ENCODE peak calls at places on chromosome 7, in seven cellular contexts. One of them, this sample, is unnamed.

GRCh38 chr7:67631496-67631895 is 634.9 kb downstream of the TYW1 start:
- DNase-seq in OCI-LY7: no peak
- DNase-seq in transverse colon: no peak
- DNase-seq in fibroblast of lung: no peak
- DNase-seq in upper lobe of left lung: no peak
- DNase-seq in esophagus squamous epithelium: no peak
- DNase-seq in foreskin keratinocyte: no peak
- DNase-seq in this sample: no peak

GRCh38 chr7:31466036-31466435 is 47.9 kb upstream of the ITPRID1 start:
- DNase-seq in fibroblast of lung: no peak
- DNase-seq in esophagus squamous epithelium: no peak
- DNase-seq in transverse colon: no peak
- DNase-seq in foreskin keratinocyte: no peak
- DNase-seq in OCI-LY7: no peak
- DNase-seq in upper lobe of left lung: no peak
- DNase-seq in this sample: no peak

GRCh38 chr7:151836927-151837205 is 40.0 kb downstream of the PRKAG2 start:
- DNase-seq in transverse colon: no peak
- DNase-seq in OCI-LY7: no peak
- DNase-seq in fibroblast of lung: no peak
- DNase-seq in esophagus squamous epithelium: no peak
- DNase-seq in upper lobe of left lung: no peak
- DNase-seq in foreskin keratinocyte: no peak
- DNase-seq in this sample: no peak

GRCh38 chr7:150962743-150963399 is 15.2 kb downstream of the KCNH2 start:
- DNase-seq in esophagus squamous epithelium: no peak
- DNase-seq in OCI-LY7: peak
- DNase-seq in transverse colon: peak
- DNase-seq in foreskin keratinocyte: no peak
- DNase-seq in upper lobe of left lung: peak
- DNase-seq in fibroblast of lung: no peak
- DNase-seq in this sample: peak

GRCh38 chr7:32957326-32958045 is at the start of gene FKBP9:
- DNase-seq in OCI-LY7: no peak
- DNase-seq in foreskin keratinocyte: peak
- DNase-seq in transverse colon: peak
- DNase-seq in upper lobe of left lung: peak
- DNase-seq in esophagus squamous epithelium: no peak
- DNase-seq in fibroblast of lung: peak
- DNase-seq in this sample: peak

GRCh38 chr7:73560035-73560835 is 2.7 kb upstream of the BCL7B start:
- DNase-seq in foreskin keratinocyte: peak
- DNase-seq in upper lobe of left lung: no peak
- DNase-seq in fibroblast of lung: peak
- DNase-seq in OCI-LY7: no peak
- DNase-seq in transverse colon: no peak
- DNase-seq in esophagus squamous epithelium: no peak
- DNase-seq in this sample: peak

GRCh38 chr7:55309040-55309991 is 55.8 kb upstream of the LANCL2 start:
- DNase-seq in transverse colon: peak
- DNase-seq in OCI-LY7: no peak
- DNase-seq in upper lobe of left lung: no peak
- DNase-seq in fibroblast of lung: peak
- DNase-seq in foreskin keratinocyte: no peak
- DNase-seq in esophagus squamous epithelium: no peak
- DNase-seq in this sample: no peak

GRCh38 chr7:137754076-137754851 is 92.5 kb downstream of the DGKI start:
- DNase-seq in foreskin keratinocyte: no peak
- DNase-seq in esophagus squamous epithelium: no peak
- DNase-seq in OCI-LY7: no peak
- DNase-seq in fibroblast of lung: peak
- DNase-seq in upper lobe of left lung: no peak
- DNase-seq in transverse colon: no peak
- DNase-seq in this sample: no peak

GRCh38 chr7:91407942-91408341 is 143.7 kb downstream of the FZD1 start:
- DNase-seq in upper lobe of left lung: no peak
- DNase-seq in fibroblast of lung: no peak
- DNase-seq in esophagus squamous epithelium: no peak
- DNase-seq in foreskin keratinocyte: no peak
- DNase-seq in transverse colon: no peak
- DNase-seq in OCI-LY7: no peak
- DNase-seq in this sample: no peak

GRCh38 chr7:29299986-29300609 is 105.5 kb downstream of the CHN2 start:
- DNase-seq in esophagus squamous epithelium: no peak
- DNase-seq in transverse colon: no peak
- DNase-seq in OCI-LY7: no peak
- DNase-seq in upper lobe of left lung: no peak
- DNase-seq in fibroblast of lung: peak
- DNase-seq in foreskin keratinocyte: no peak
- DNase-seq in this sample: peak

GRCh38 chr7:33789871-33790270 is 115.5 kb upstream of the BMPER start:
- DNase-seq in foreskin keratinocyte: no peak
- DNase-seq in upper lobe of left lung: no peak
- DNase-seq in OCI-LY7: no peak
- DNase-seq in fibroblast of lung: peak
- DNase-seq in transverse colon: no peak
- DNase-seq in esophagus squamous epithelium: no peak
- DNase-seq in this sample: no peak

GRCh38 chr7:55649238-55649637 is 76.9 kb upstream of the VOPP1 start:
- DNase-seq in OCI-LY7: no peak
- DNase-seq in transverse colon: no peak
- DNase-seq in esophagus squamous epithelium: no peak
- DNase-seq in fibroblast of lung: no peak
- DNase-seq in upper lobe of left lung: no peak
- DNase-seq in foreskin keratinocyte: no peak
- DNase-seq in this sample: no peak

GRCh38 chr7:94222516-94222915 is 172.2 kb upstream of the COL1A2 start:
- DNase-seq in transverse colon: no peak
- DNase-seq in upper lobe of left lung: no peak
- DNase-seq in fibroblast of lung: no peak
- DNase-seq in foreskin keratinocyte: no peak
- DNase-seq in esophagus squamous epithelium: no peak
- DNase-seq in OCI-LY7: no peak
- DNase-seq in this sample: no peak

GRCh38 chr7:29657856-29658255 is 94.2 kb downstream of the PRR15 start:
- DNase-seq in fibroblast of lung: no peak
- DNase-seq in transverse colon: no peak
- DNase-seq in esophagus squamous epithelium: no peak
- DNase-seq in upper lobe of left lung: no peak
- DNase-seq in foreskin keratinocyte: no peak
- DNase-seq in OCI-LY7: no peak
- DNase-seq in this sample: no peak

GRCh38 chr7:75727881-75728592 is 10.7 kb downstream of the HIP1 start:
- DNase-seq in fibroblast of lung: peak
- DNase-seq in upper lobe of left lung: peak
- DNase-seq in transverse colon: peak
- DNase-seq in OCI-LY7: peak
- DNase-seq in esophagus squamous epithelium: no peak
- DNase-seq in foreskin keratinocyte: peak
- DNase-seq in this sample: peak

GRCh38 chr7:44541-44896 is 147.9 kb upstream of the FAM20C start:
- DNase-seq in OCI-LY7: no peak
- DNase-seq in foreskin keratinocyte: no peak
- DNase-seq in upper lobe of left lung: no peak
- DNase-seq in transverse colon: no peak
- DNase-seq in esophagus squamous epithelium: no peak
- DNase-seq in fibroblast of lung: no peak
- DNase-seq in this sample: no peak

GRCh38 chr7:81333004-81333403 is 414.2 kb upstream of the SEMA3C start:
- DNase-seq in esophagus squamous epithelium: no peak
- DNase-seq in transverse colon: no peak
- DNase-seq in upper lobe of left lung: no peak
- DNase-seq in fibroblast of lung: peak
- DNase-seq in OCI-LY7: no peak
- DNase-seq in foreskin keratinocyte: peak
- DNase-seq in this sample: peak

GRCh38 chr7:1725766-1726630 is 55.9 kb downstream of the ELFN1 start:
- DNase-seq in fibroblast of lung: peak
- DNase-seq in OCI-LY7: no peak
- DNase-seq in upper lobe of left lung: peak
- DNase-seq in transverse colon: no peak
- DNase-seq in foreskin keratinocyte: no peak
- DNase-seq in esophagus squamous epithelium: no peak
- DNase-seq in this sample: no peak

GRCh38 chr7:153193144-153193595 is 433.6 kb downstream of the ACTR3B start:
- DNase-seq in OCI-LY7: peak
- DNase-seq in upper lobe of left lung: peak
- DNase-seq in fibroblast of lung: no peak
- DNase-seq in foreskin keratinocyte: no peak
- DNase-seq in esophagus squamous epithelium: no peak
- DNase-seq in transverse colon: peak
- DNase-seq in this sample: no peak

DNA sequence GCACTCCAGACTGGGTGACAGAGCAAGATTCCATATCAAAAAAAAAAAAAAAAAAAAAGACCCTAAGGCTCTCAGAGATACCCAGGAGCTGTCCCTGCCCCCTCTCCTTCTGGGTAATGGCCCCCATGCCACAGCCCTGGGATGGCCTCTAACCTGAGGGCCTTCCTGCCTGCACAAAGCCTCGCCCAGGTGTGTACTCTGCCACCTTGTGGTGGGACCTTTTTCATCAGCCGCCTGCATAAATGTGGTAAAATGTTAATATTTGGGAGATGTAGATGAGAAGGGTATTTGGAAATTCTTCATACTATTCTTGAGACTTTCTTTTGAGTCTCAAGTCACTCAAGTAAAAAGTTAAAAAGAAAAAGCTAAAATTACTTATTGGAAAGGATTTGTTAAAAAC is 46.3 kb upstream of the RNF216 start:
- DNase-seq in esophagus squamous epithelium: no peak
- DNase-seq in foreskin keratinocyte: no peak
- DNase-seq in fibroblast of lung: no peak
- DNase-seq in transverse colon: peak
- DNase-seq in OCI-LY7: peak
- DNase-seq in upper lobe of left lung: no peak
- DNase-seq in this sample: no peak
- TF ChIP-seq CTCF in esophagus squamous epithelium: no peak
- TF ChIP-seq CTCF in foreskin keratinocyte: peak
- TF ChIP-seq CTCF in fibroblast of lung: peak
- TF ChIP-seq CTCF in transverse colon: peak
- TF ChIP-seq CTCF in OCI-LY7: peak
- TF ChIP-seq CTCF in upper lobe of left lung: no peak
- TF ChIP-seq CTCF in this sample: peak

GRCh38 chr7:40584667-40585433 is 450.0 kb downstream of the SUGCT start:
- DNase-seq in fibroblast of lung: peak
- DNase-seq in foreskin keratinocyte: peak
- DNase-seq in transverse colon: no peak
- DNase-seq in esophagus squamous epithelium: no peak
- DNase-seq in OCI-LY7: no peak
- DNase-seq in upper lobe of left lung: no peak
- DNase-seq in this sample: peak

GRCh38 chr7:40580776-40581175 is 446.0 kb downstream of the SUGCT start:
- DNase-seq in upper lobe of left lung: no peak
- DNase-seq in esophagus squamous epithelium: no peak
- DNase-seq in transverse colon: no peak
- DNase-seq in fibroblast of lung: no peak
- DNase-seq in foreskin keratinocyte: no peak
- DNase-seq in OCI-LY7: no peak
- DNase-seq in this sample: no peak

GRCh38 chr7:40583653-40584424 is 449.0 kb downstream of the SUGCT start:
- DNase-seq in OCI-LY7: no peak
- DNase-seq in transverse colon: no peak
- DNase-seq in foreskin keratinocyte: peak
- DNase-seq in esophagus squamous epithelium: no peak
- DNase-seq in fibroblast of lung: no peak
- DNase-seq in upper lobe of left lung: no peak
- DNase-seq in this sample: peak

DNA sequence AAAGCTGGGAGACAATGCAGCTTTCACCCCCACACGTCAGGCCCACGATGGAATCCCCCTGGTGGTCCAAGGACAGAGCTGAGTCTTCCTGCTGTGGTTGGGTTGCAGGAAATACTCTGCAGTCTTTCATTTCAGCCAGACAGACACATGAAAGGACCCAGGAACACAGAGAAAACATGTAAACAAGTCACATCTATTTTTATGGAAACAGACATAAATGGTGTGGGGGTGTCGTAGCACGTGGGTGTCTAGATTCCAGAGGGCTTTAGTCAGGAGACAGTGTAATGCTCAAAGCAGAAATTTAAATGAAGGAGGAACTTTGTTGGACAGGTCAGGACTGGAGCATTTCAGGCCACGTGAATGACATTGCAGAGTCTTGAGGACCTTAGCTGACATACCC is 444.6 kb downstream of the SUGCT start:
- DNase-seq in fibroblast of lung: peak
- DNase-seq in foreskin keratinocyte: peak
- DNase-seq in transverse colon: no peak
- DNase-seq in OCI-LY7: no peak
- DNase-seq in upper lobe of left lung: no peak
- DNase-seq in esophagus squamous epithelium: no peak
- DNase-seq in this sample: no peak
- H3K27ac ChIP-seq in fibroblast of lung: no peak
- H3K27ac ChIP-seq in foreskin keratinocyte: no peak
- H3K27ac ChIP-seq in transverse colon: no peak
- H3K27ac ChIP-seq in OCI-LY7: no peak
- H3K27ac ChIP-seq in upper lobe of left lung: no peak
- H3K27ac ChIP-seq in esophagus squamous epithelium: no peak
- H3K27ac ChIP-seq in this sample: no peak

DNA sequence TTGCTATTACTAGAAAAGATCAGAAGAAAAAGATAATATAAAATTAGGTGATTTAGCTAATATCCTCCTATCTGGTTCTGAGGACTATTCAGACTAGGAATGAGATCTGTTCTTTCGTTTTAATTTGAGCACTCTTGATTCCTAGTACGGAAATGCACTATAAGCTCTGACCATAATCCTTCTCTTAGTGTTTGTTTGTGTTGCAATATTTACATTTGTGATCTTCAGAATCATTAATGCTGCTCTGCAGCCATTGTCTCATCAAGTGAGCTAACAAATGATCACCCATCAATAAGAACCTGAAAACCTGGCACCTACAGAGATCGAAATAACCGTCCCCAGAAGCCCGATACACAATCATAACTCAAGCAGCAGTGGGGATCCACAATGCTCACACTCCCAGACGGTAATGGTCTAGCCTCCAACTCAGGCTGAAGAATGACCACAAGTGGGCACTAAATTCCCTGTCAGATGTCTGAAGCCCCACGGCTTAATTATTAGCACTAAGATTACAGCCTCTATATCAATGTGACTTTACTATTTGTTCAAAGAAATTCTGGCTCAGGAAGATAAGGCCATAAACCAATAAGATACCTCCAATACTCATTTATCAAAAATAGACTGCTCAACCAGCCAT is 156.0 kb upstream of the NFE2L3 start:
- DNase-seq in fibroblast of lung: no peak
- DNase-seq in foreskin keratinocyte: no peak
- DNase-seq in OCI-LY7: no peak
- DNase-seq in esophagus squamous epithelium: no peak
- DNase-seq in upper lobe of left lung: no peak
- DNase-seq in transverse colon: no peak
- DNase-seq in this sample: no peak
- TF ChIP-seq CTCF in fibroblast of lung: no peak
- TF ChIP-seq CTCF in foreskin keratinocyte: peak
- TF ChIP-seq CTCF in OCI-LY7: peak
- TF ChIP-seq CTCF in esophagus squamous epithelium: no peak
- TF ChIP-seq CTCF in upper lobe of left lung: no peak
- TF ChIP-seq CTCF in transverse colon: no peak
- TF ChIP-seq CTCF in this sample: no peak

DNA sequence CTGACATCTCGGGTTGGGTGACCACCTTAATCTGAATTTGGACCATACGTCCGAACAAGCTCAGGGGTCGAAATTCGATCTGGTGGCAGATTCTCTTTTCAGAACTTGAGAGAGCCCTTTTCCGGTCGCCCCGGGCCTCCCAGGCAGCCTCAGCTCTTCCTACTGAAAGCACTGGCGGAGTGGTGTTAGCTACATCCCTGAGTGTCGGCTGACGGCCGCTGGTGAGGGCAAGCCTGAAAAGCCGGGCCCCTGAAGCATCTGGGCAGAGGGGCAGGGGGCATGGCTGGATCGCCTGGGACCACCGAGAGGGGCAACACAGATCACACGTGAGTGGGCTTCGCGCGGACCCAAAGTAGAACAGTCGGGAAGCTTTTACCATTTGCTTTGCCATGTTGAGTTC is 116.1 kb downstream of the SMURF1 start:
- DNase-seq in fibroblast of lung: no peak
- DNase-seq in upper lobe of left lung: no peak
- DNase-seq in OCI-LY7: no peak
- DNase-seq in foreskin keratinocyte: no peak
- DNase-seq in esophagus squamous epithelium: no peak
- DNase-seq in transverse colon: no peak
- DNase-seq in this sample: no peak
- H3K27ac ChIP-seq in fibroblast of lung: no peak
- H3K27ac ChIP-seq in upper lobe of left lung: no peak
- H3K27ac ChIP-seq in OCI-LY7: no peak
- H3K27ac ChIP-seq in foreskin keratinocyte: no peak
- H3K27ac ChIP-seq in esophagus squamous epithelium: no peak
- H3K27ac ChIP-seq in transverse colon: no peak
- H3K27ac ChIP-seq in this sample: peak